ENCODE peak calls at places on chromosomes 12 and 14, in five cellular contexts. Z is tibial artery; V is stomach; D is NAMALWA; B is stimulated activated naive B cell treated with anti-CD40 and anti-IgM and Interleukin-4, amounts not matched to agents 10 μg/mL and 1 μg/mL and 100 μg/mL, for 72 hours. A is an unnamed sample.

GRCh38 chr14:73935666-73936065 is 14.2 kb downstream of the FAM161B start:
- DNase-seq in Z (no peak), D (peak), V (no peak), B (no peak), A (no peak)

GRCh38 chr12:124551268-124552144 is 15.9 kb downstream of the NCOR2 start:
- DNase-seq in Z (peak), B (no peak), V (peak), D (no peak), A (peak)

GRCh38 chr14:102898776-102899515 is 23.5 kb upstream of the AMN start:
- DNase-seq in B (peak), Z (no peak), V (no peak), D (no peak), A (no peak)

GRCh38 chr12:119229837-119230236 is 51.1 kb downstream of the HSPB8 start:
- DNase-seq in Z (no peak), V (no peak), B (no peak), D (peak), A (no peak)

GRCh38 chr12:95385246-95385645 is 88.7 kb upstream of the METAP2 start:
- DNase-seq in Z (no peak), B (no peak), V (no peak), D (no peak), A (no peak)

GRCh38 chr14:85853996-85854526 is 324.1 kb downstream of the FLRT2 start:
- DNase-seq in B (no peak), Z (no peak), V (no peak), D (no peak), A (no peak)

GRCh38 chr14:22549304-22549962 is 39.6 kb downstream of the DAD1 start:
- DNase-seq in Z (no peak), D (no peak), V (no peak), B (no peak), A (no peak)

GRCh38 chr12:10624631-10625030 is 11.2 kb upstream of the MAGOHB start:
- DNase-seq in D (no peak), B (no peak), Z (no peak), V (no peak), A (no peak)

GRCh38 chr14:32744811-32745445 is 193.8 kb upstream of the NPAS3 start:
- DNase-seq in Z (no peak), D (no peak), B (no peak), V (no peak), A (no peak)

GRCh38 chr14:100165376-100165775 is 5.9 kb upstream of the DEGS2 start:
- DNase-seq in B (no peak), Z (no peak), D (no peak), V (peak), A (no peak)

GRCh38 chr12:89353188-89353822 is 1.0 kb upstream of the DUSP6 start:
- DNase-seq in D (no peak), B (peak), V (peak), Z (peak), A (peak)

GRCh38 chr14:89845346-89845745 is 109.2 kb downstream of the EFCAB11 start:
- DNase-seq in V (no peak), B (no peak), D (no peak), Z (no peak), A (no peak)

GRCh38 chr14:95311752-95312151 is 8.0 kb downstream of the CLMN start:
- DNase-seq in Z (no peak), B (no peak), V (no peak), D (no peak), A (no peak)

GRCh38 chr12:63318313-63318712 is 167.3 kb upstream of the AVPR1A start:
- DNase-seq in Z (no peak), B (no peak), V (no peak), D (no peak), A (no peak)

GRCh38 chr14:23095196-23096108 is at the start of gene C14orf119:
- DNase-seq in Z (peak), D (peak), V (peak), B (peak), A (no peak)

GRCh38 chr14:100634026-100634425 is 46.8 kb upstream of the BEGAIN start:
- DNase-seq in Z (no peak), B (no peak), V (no peak), D (no peak), A (peak)